ENCODE peak calls at places on chromosomes 4 and X, in four cellular contexts. One of them, this sample, is unnamed.

GRCh38 chr4:6926681-6927478 is 17.3 kb downstream of the TBC1D14 start:
- DNase-seq in GM12878: no peak
- DNase-seq in HepG2: peak; percentile 96
- DNase-seq in H1: no peak
- DNase-seq in this sample: peak; percentile 80

GRCh38 chr4:26022346-26022891 is 108.4 kb downstream of the SMIM20 start:
- DNase-seq in GM12878: no peak
- DNase-seq in HepG2: peak; percentile 73
- DNase-seq in H1: no peak
- DNase-seq in this sample: no peak

GRCh38 chrX:3592184-3592583 is 121.3 kb downstream of the PRKX start:
- DNase-seq in GM12878: no peak
- DNase-seq in HepG2: no peak
- DNase-seq in H1: peak; percentile 56
- DNase-seq in this sample: peak; percentile 6

GRCh38 chr4:150192986-150193385 is 114.7 kb downstream of the DCLK2 start:
- DNase-seq in GM12878: no peak
- DNase-seq in HepG2: no peak
- DNase-seq in H1: no peak
- DNase-seq in this sample: no peak

GRCh38 chr4:184802203-184803015 is 23.4 kb downstream of the ACSL1 start:
- DNase-seq in GM12878: no peak
- DNase-seq in HepG2: no peak
- DNase-seq in H1: no peak
- DNase-seq in this sample: no peak

GRCh38 chr4:140707325-140707724 is 48.9 kb downstream of the TBC1D9 start:
- DNase-seq in GM12878: no peak
- DNase-seq in HepG2: no peak
- DNase-seq in H1: no peak
- DNase-seq in this sample: no peak

GRCh38 chrX:30935985-30936384 is 46.9 kb upstream of the TAB3 start:
- DNase-seq in GM12878: no peak
- DNase-seq in HepG2: peak; percentile 45
- DNase-seq in H1: no peak
- DNase-seq in this sample: peak; percentile 20

GRCh38 chrX:23637187-23637586 is 30.1 kb upstream of the PRDX4 start:
- DNase-seq in GM12878: no peak
- DNase-seq in HepG2: no peak
- DNase-seq in H1: no peak
- DNase-seq in this sample: no peak

GRCh38 chrX:118346258-118347094 is 570 bp downstream of the WDR44 start:
- DNase-seq in GM12878: no peak
- DNase-seq in HepG2: peak; percentile 7
- DNase-seq in H1: no peak
- DNase-seq in this sample: peak; percentile 53

GRCh38 chrX:151825927-151826471 is 86.7 kb upstream of the MAGEA4 start:
- DNase-seq in GM12878: no peak
- DNase-seq in HepG2: no peak
- DNase-seq in H1: no peak
- DNase-seq in this sample: no peak

GRCh38 chr4:55444822-55445221 is 49.1 kb downstream of the TMEM165 start:
- DNase-seq in GM12878: no peak
- DNase-seq in HepG2: peak; percentile 7
- DNase-seq in H1: no peak
- DNase-seq in this sample: no peak

DNA sequence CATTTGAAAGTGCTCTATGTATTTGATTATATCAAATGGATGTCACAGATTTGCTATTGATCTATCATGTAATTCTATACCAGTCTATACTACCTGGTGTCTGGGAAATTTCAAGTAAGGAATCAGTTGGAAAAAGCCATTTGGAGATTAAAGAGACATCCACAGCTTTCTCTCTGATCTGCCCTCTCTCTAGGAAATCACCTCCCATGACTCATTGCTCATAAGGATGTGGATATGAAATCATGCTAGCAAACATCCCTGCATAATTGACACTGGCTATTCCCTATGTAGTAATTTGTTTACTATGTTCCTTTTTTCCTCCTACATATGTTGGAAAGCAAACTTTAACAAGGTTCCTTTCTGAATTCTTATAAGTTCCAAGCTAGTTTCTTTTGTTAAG is 94.3 kb downstream of the TEX13A start:
- DNase-seq in GM12878: no peak
- DNase-seq in HepG2: no peak
- DNase-seq in H1: no peak
- DNase-seq in this sample: no peak
- TF ChIP-seq BRCA1 in GM12878: no peak
- TF ChIP-seq BRCA1 in HepG2: no peak
- TF ChIP-seq BRCA1 in H1: no peak
- TF ChIP-seq BRCA1 in this sample: no peak

GRCh38 chrX:120450163-120450562 is 18.9 kb downstream of the LAMP2 start:
- DNase-seq in GM12878: no peak
- DNase-seq in HepG2: no peak
- DNase-seq in H1: no peak
- DNase-seq in this sample: no peak

GRCh38 chrX:120452131-120452530 is 17.0 kb downstream of the LAMP2 start:
- DNase-seq in GM12878: no peak
- DNase-seq in HepG2: peak; percentile 4
- DNase-seq in H1: no peak
- DNase-seq in this sample: peak; percentile 34

DNA sequence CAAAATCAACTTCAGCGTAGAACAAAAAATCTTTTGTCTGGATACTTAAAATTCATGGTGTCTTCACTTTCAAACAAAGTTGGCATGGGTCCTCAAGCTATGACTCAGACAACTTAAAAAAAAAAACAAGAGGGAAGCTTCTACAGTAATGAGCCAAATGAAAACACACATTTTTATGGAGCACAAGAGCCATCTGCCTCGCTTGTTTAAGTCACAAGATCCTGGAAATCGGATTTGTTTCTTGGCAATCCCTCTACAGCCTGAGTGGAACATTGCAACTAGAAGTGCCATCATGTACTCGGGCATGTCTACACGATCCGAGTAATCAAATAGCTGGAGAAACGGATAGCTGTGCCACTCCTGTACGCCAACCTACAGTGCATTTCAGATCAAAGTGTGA is 22.6 kb downstream of the LAMP2 start:
- DNase-seq in GM12878: no peak
- DNase-seq in HepG2: no peak
- DNase-seq in H1: no peak
- DNase-seq in this sample: no peak
- TF ChIP-seq BRCA1 in GM12878: no peak
- TF ChIP-seq BRCA1 in HepG2: no peak
- TF ChIP-seq BRCA1 in H1: no peak
- TF ChIP-seq BRCA1 in this sample: no peak

GRCh38 chr4:15552557-15553362 is 83.1 kb downstream of the CC2D2A start:
- DNase-seq in GM12878: no peak
- DNase-seq in HepG2: no peak
- DNase-seq in H1: no peak
- DNase-seq in this sample: no peak
- TF ChIP-seq BRCA1 in GM12878: no peak
- TF ChIP-seq BRCA1 in HepG2: no peak
- TF ChIP-seq BRCA1 in H1: no peak
- TF ChIP-seq BRCA1 in this sample: no peak

GRCh38 chrX:19810809-19811208 is 76.6 kb downstream of the SH3KBP1 start:
- DNase-seq in GM12878: no peak
- DNase-seq in HepG2: peak; percentile 16
- DNase-seq in H1: no peak
- DNase-seq in this sample: no peak
- TF ChIP-seq BRCA1 in GM12878: no peak
- TF ChIP-seq BRCA1 in HepG2: no peak
- TF ChIP-seq BRCA1 in H1: no peak
- TF ChIP-seq BRCA1 in this sample: no peak

GRCh38 chr4:112668131-112668530 is 31.2 kb downstream of the LARP7 start:
- DNase-seq in GM12878: no peak
- DNase-seq in HepG2: no peak
- DNase-seq in H1: no peak
- DNase-seq in this sample: no peak

GRCh38 chr4:112677519-112678091 is 40.7 kb downstream of the LARP7 start:
- DNase-seq in GM12878: no peak
- DNase-seq in HepG2: peak; percentile 14
- DNase-seq in H1: no peak
- DNase-seq in this sample: no peak

GRCh38 chr4:112673076-112673475 is 36.1 kb downstream of the LARP7 start:
- DNase-seq in GM12878: no peak
- DNase-seq in HepG2: no peak
- DNase-seq in H1: no peak
- DNase-seq in this sample: no peak
- TF ChIP-seq BRCA1 in GM12878: no peak
- TF ChIP-seq BRCA1 in HepG2: no peak
- TF ChIP-seq BRCA1 in H1: no peak
- TF ChIP-seq BRCA1 in this sample: no peak

DNA sequence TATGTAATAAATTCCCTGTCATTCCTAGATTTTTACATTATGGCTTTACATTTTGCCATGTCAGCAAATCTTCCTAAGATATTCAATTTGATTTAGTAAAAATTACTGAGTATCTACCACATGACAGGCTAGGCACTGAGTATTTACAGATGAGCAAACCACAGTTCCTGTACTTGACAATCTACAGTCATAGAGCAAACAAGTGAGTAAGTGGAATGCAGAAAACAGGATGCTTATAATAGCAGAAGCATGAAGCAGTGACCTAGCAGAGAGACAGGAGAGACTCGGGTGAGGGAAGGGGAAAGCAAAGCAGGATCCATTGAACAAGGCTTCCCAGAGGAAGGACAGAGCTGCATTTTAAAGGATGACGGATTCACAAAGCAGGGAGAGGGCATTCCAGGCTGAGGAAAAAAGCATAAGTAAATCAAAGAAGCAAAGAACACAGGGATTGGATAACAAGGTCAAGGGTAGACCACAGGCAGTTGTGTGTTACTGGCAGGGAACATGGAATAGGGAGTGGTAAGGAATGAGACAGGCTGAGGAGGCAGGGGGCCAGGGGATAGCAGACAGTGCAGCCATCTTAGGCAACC is 124.7 kb upstream of the C1QTNF7 start:
- DNase-seq in GM12878: no peak
- DNase-seq in HepG2: peak; percentile 64
- DNase-seq in H1: no peak
- DNase-seq in this sample: no peak
- TF ChIP-seq BRCA1 in GM12878: no peak
- TF ChIP-seq BRCA1 in HepG2: no peak
- TF ChIP-seq BRCA1 in H1: no peak
- TF ChIP-seq BRCA1 in this sample: no peak

GRCh38 chrX:129493643-129494042 is 29.6 kb downstream of the SMARCA1 start:
- DNase-seq in GM12878: no peak
- DNase-seq in HepG2: no peak
- DNase-seq in H1: no peak
- DNase-seq in this sample: no peak

GRCh38 chrX:129494887-129495286 is 28.4 kb downstream of the SMARCA1 start:
- DNase-seq in GM12878: no peak
- DNase-seq in HepG2: no peak
- DNase-seq in H1: no peak
- DNase-seq in this sample: no peak

GRCh38 chrX:129496625-129497024 is 26.7 kb downstream of the SMARCA1 start:
- DNase-seq in GM12878: no peak
- DNase-seq in HepG2: no peak
- DNase-seq in H1: no peak
- DNase-seq in this sample: no peak

GRCh38 chrX:129497146-129497805 is 26.0 kb downstream of the SMARCA1 start:
- DNase-seq in GM12878: no peak
- DNase-seq in HepG2: no peak
- DNase-seq in H1: no peak
- DNase-seq in this sample: no peak

DNA sequence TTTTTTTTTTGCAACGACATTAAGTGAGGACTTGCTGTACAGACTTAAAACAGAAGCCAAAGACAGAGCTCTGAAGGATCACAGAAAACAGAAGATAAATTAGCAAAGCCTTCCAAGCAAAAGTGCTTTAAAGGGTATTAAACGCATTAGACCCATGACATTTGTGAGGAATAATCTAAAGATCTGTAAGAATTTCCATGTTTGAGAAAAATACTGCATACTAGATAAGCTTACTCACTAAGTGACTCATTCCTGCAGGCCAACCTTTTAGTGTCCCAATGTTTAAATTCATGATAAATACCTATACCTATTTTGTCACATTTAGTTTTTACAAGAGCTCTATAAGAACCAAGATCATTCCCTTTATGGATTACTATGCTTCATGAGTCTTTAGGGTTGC is 27.3 kb downstream of the SMARCA1 start:
- DNase-seq in GM12878: no peak
- DNase-seq in HepG2: no peak
- DNase-seq in H1: no peak
- DNase-seq in this sample: no peak
- TF ChIP-seq BRCA1 in GM12878: no peak
- TF ChIP-seq BRCA1 in HepG2: no peak
- TF ChIP-seq BRCA1 in H1: no peak
- TF ChIP-seq BRCA1 in this sample: no peak